ENCODE peak calls at places on chromosomes 7 and 10, in four cellular contexts. G, I, O and S are unnamed samples.

GRCh38 chr7:139476139-139476538 is 7.3 kb downstream of the KLRG2 start:
- DNase-seq in G (no peak), O (no peak), I (no peak), S (no peak)

GRCh38 chr10:100349672-100350071 is 2.6 kb downstream of the SCD start:
- DNase-seq in G (no peak), O (no peak), I (no peak), S (no peak)

GRCh38 chr10:25522946-25523608 is 348.3 kb downstream of the GPR158 start:
- DNase-seq in I (no peak), O (no peak), G (no peak), S (no peak)

GRCh38 chr10:8331896-8332729 is 277.6 kb downstream of the GATA3 start:
- DNase-seq in G (peak; percentile 18), I (peak; percentile 24), O (peak; percentile 7), S (peak; percentile 48)

GRCh38 chr7:125424721-125425120 is 495.1 kb upstream of the POT1 start:
- DNase-seq in G (no peak), O (no peak), I (no peak), S (no peak)

GRCh38 chr10:66786705-66787104 is 139.1 kb upstream of the LRRTM3 start:
- DNase-seq in G (no peak), O (no peak), I (no peak), S (no peak)

GRCh38 chr10:110425684-110426293 is 71.9 kb upstream of the DUSP5 start:
- DNase-seq in O (peak; percentile 99), I (no peak), G (no peak), S (no peak)

GRCh38 chr7:148419856-148420508 is 170.6 kb upstream of the C7orf33 start:
- DNase-seq in G (no peak), O (no peak), I (no peak), S (no peak)

GRCh38 chr7:29228289-29229011 is 33.9 kb downstream of the CHN2 start:
- DNase-seq in G (no peak), O (no peak), I (peak; percentile 80), S (peak; percentile 56)

GRCh38 chr7:98284335-98285036 is 3.0 kb downstream of the BRI3 start:
- DNase-seq in G (peak; percentile 82), I (peak; percentile 92), O (peak; percentile 42), S (no peak)

GRCh38 chr7:117479480-117480224 is at the start of gene CFTR:
- DNase-seq in O (no peak), G (peak; percentile 15), I (peak; percentile 78), S (no peak)

GRCh38 chr10:3757250-3757637 is 27.8 kb downstream of the KLF6 start:
- DNase-seq in I (no peak), O (no peak), G (no peak), S (no peak)

GRCh38 chr7:106484562-106484961 is 176.4 kb downstream of the CCDC71L start:
- DNase-seq in I (no peak), O (peak; percentile 23), G (no peak), S (no peak)

GRCh38 chr10:125081931-125082330 is 78.4 kb downstream of the CTBP2 start:
- DNase-seq in O (no peak), I (no peak), G (no peak), S (no peak)

GRCh38 chr7:120407015-120407414 is 134.0 kb downstream of the KCND2 start:
- DNase-seq in G (no peak), I (no peak), O (no peak), S (no peak)

GRCh38 chr10:45428611-45429510 is 54.8 kb downstream of the ALOX5 start:
- DNase-seq in G (no peak), I (no peak), O (no peak), S (no peak)

GRCh38 chr7:24665564-24666294 is 91.5 kb downstream of the GSDME start:
- DNase-seq in G (no peak), O (peak; percentile 58), I (peak; percentile 48), S (no peak)

GRCh38 chr10:112092529-112092928 is 91.0 kb downstream of the GPAM start:
- DNase-seq in O (no peak), G (no peak), I (no peak), S (no peak)

GRCh38 chr7:132882714-132883428 is 199.0 kb downstream of the CHCHD3 start:
- DNase-seq in I (no peak), G (no peak), O (no peak), S (no peak)

GRCh38 chr10:100655760-100656421 is 89.5 kb upstream of the PAX2 start:
- DNase-seq in G (no peak), I (no peak), O (no peak), S (no peak)

GRCh38 chr10:25556457-25556856 is 377.6 kb upstream of the MYO3A start:
- DNase-seq in O (peak; percentile 0), I (no peak), G (no peak), S (no peak)

GRCh38 chr7:37311282-37311868 is 137.3 kb downstream of the ELMO1 start:
- DNase-seq in G (no peak), O (peak; percentile 7), I (no peak), S (peak; percentile 57)

GRCh38 chr7:94618134-94618533 is 37.8 kb downstream of the SGCE start:
- DNase-seq in O (no peak), G (no peak), I (no peak), S (no peak)
- TF ChIP-seq CTCF in O (no peak), G (no peak), I (no peak), S (no peak)

DNA sequence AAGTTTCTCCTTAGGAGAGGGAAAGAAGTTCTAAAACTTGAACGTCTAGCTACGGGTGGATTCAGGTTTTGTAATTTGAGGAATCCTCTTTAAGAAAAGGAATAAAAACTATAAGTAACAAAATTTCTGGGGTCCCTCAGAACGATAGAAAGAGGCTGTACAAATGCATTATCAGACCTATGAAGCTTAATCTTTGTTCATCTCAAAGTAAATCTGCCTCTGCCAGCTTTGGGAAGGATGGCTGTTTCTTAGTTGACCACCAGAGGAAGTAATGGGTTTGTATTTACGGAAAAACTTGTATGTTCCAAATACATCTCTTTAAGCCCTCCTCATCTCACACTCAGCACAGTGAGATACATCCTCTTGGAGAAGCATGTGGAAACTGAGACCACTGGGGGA is 864 bp downstream of the PSTK start:
- DNase-seq in O (peak; percentile 53), G (no peak), I (no peak), S (no peak)
- TF ChIP-seq CTCF in O (peak; percentile 44), G (peak; percentile 30), I (no peak), S (peak; percentile 52)

GRCh38 chr10:72243822-72244437 is 27.9 kb upstream of the ASCC1 start:
- DNase-seq in G (peak; percentile 68), O (peak; percentile 90), I (peak; percentile 84), S (no peak)
- TF ChIP-seq CTCF in G (peak; percentile 48), O (peak; percentile 55), I (no peak), S (peak; percentile 20)

GRCh38 chr10:116888380-116889055 is 39.2 kb downstream of the ENO4 start:
- DNase-seq in O (peak; percentile 89), I (peak; percentile 62), G (peak; percentile 33), S (peak; percentile 37)
- TF ChIP-seq CTCF in O (no peak), I (no peak), G (no peak), S (no peak)

DNA sequence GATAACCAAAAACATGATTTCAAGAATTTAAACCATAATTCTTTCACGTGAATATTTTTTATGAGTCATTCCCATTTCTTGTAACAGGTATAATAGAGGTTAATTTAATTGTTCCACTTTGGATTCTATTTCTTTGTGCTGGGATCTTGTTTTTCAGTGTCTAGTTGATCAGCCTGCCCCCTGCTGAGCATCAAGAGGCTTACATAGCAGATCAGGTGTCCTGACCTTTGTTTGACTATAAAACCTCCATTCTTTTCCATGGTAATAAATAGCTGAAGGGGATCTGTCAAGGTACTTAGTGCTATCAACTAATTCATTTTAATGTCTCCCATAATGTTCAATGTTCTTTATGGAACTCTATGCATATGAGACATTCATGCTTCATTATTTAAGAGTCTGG is 4.9 kb downstream of the COL17A1 start:
- DNase-seq in O (peak; percentile 26), G (no peak), I (no peak), S (no peak)
- TF ChIP-seq CTCF in O (peak; percentile 36), G (peak; percentile 52), I (peak; percentile 46), S (peak; percentile 37)